ENCODE peak calls at places on chromosome 5, in five cellular contexts. H, E, R, I and U are unnamed samples.

GRCh38 chr5:135242496-135243193 is 156.4 kb downstream of the MACROH2A1 start:
- DNase-seq in R (no peak), E (no peak), I (no peak), H (no peak), U (no peak)

GRCh38 chr5:124642148-124642547 is 104.3 kb downstream of the ZNF608 start:
- DNase-seq in I (no peak), R (no peak), E (no peak), H (no peak), U (no peak)

GRCh38 chr5:143262393-143263174 is 140.9 kb downstream of the NR3C1 start:
- DNase-seq in H (peak), I (peak), E (no peak), R (peak), U (no peak)

GRCh38 chr5:55519001-55519400 is 15.8 kb downstream of the PLPP1 start:
- DNase-seq in R (no peak), H (no peak), E (no peak), I (no peak), U (no peak)

GRCh38 chr5:60843693-60844428 is at the start of gene ELOVL7:
- DNase-seq in H (peak), I (peak), E (peak), R (no peak), U (peak)

GRCh38 chr5:25544652-25545249 is 900.0 kb upstream of the CDH10 start:
- DNase-seq in H (peak), R (peak), I (peak), E (peak), U (peak)

GRCh38 chr5:55597014-55597981 is 62.5 kb upstream of the PLPP1 start:
- DNase-seq in H (no peak), I (no peak), R (no peak), E (no peak), U (no peak)

GRCh38 chr5:9924614-9925013 is 294.5 kb upstream of the TAS2R1 start:
- DNase-seq in H (no peak), I (no peak), R (peak), E (no peak), U (no peak)

GRCh38 chr5:126363658-126364057 is 59.6 kb upstream of the GRAMD2B start:
- DNase-seq in R (no peak), H (peak), I (no peak), E (no peak), U (no peak)

GRCh38 chr5:1380011-1380817 is 35.3 kb upstream of the CLPTM1L start:
- DNase-seq in H (peak), R (no peak), E (peak), I (peak), U (peak)

GRCh38 chr5:31993182-31993961 is 180.7 kb downstream of the GOLPH3 start:
- DNase-seq in H (no peak), R (no peak), I (no peak), E (no peak), U (no peak)

GRCh38 chr5:149322518-149322917 is 22.8 kb upstream of the GRPEL2 start:
- DNase-seq in R (no peak), H (peak), E (no peak), I (no peak), U (no peak)

GRCh38 chr5:178551059-178551458 is 39.1 kb downstream of the COL23A1 start:
- DNase-seq in R (no peak), I (peak), H (peak), E (peak), U (no peak)

GRCh38 chr5:34622046-34622435 is 34.1 kb upstream of the RAI14 start:
- DNase-seq in H (no peak), E (no peak), I (no peak), R (no peak), U (no peak)

GRCh38 chr5:178094345-178094744 is 19.0 kb upstream of the N4BP3 start:
- DNase-seq in E (no peak), R (no peak), I (no peak), H (no peak), U (no peak)

GRCh38 chr5:173290477-173291131 is 37.6 kb downstream of the STC2 start:
- DNase-seq in I (no peak), R (no peak), H (peak), E (peak), U (no peak)

GRCh38 chr5:132011561-132012384 is at the start of gene ACSL6:
- DNase-seq in I (peak), E (peak), H (no peak), R (no peak), U (peak)

GRCh38 chr5:94345257-94345656 is 273.1 kb downstream of the KIAA0825 start:
- DNase-seq in E (no peak), I (no peak), R (no peak), H (no peak), U (no peak)

GRCh38 chr5:143316844-143317631 is 86.4 kb downstream of the NR3C1 start:
- DNase-seq in H (no peak), I (peak), R (no peak), E (peak), U (no peak)

GRCh38 chr5:41510176-41510831 is at the start of gene PLCXD3:
- DNase-seq in H (no peak), E (peak), R (no peak), I (no peak), U (no peak)

GRCh38 chr5:176167800-176168199 is 70.4 kb upstream of the SIMC1 start:
- DNase-seq in I (no peak), R (no peak), E (no peak), H (no peak), U (no peak)

DNA sequence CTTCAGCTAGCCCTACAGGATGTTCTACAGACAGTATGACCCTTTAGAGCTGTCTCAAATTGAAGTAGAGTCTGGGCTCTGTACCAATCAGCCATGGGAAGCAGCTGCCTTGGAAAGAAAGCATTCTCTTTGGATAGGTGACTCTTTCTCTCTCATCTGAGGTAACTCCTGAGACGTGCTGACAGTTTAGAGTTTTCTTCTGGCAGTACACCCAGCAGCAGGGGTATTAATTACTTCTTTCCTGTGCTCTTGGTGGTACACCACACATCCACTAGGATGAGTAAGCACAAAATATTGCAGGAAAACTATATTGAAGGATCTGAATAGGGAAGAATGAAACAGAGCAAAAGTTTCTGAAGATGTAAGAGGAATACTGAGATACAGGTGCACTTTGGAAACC is 329.5 kb upstream of the RGMB start:
- DNase-seq in R (no peak), H (no peak), I (no peak), E (no peak), U (no peak)
- TF ChIP-seq FOXM1 in R (no peak), H (no peak), I (no peak), E (no peak), U (no peak)

DNA sequence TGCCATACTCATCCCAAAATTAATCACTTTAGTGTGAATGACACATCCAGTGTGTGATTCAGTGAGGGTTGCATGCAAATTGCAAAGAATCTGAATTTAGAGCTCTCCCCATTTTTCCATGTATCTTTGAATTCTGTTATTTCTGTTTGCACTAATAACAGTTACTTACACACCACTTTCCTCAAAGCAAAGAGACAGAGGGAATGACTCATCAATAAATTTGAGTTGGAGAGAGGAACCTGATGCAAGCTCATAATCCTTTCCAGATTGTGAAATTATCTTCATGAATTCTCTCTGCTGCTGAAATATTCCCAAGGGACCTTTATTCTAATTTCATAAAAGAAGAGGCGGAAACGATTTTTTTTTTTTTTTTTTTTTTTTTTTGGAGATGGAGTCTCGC is 204.8 kb downstream of the CDH9 start:
- DNase-seq in E (no peak), H (no peak), R (no peak), I (no peak), U (no peak)
- TF ChIP-seq FOXM1 in E (no peak), H (no peak), R (no peak), I (no peak), U (no peak)

DNA sequence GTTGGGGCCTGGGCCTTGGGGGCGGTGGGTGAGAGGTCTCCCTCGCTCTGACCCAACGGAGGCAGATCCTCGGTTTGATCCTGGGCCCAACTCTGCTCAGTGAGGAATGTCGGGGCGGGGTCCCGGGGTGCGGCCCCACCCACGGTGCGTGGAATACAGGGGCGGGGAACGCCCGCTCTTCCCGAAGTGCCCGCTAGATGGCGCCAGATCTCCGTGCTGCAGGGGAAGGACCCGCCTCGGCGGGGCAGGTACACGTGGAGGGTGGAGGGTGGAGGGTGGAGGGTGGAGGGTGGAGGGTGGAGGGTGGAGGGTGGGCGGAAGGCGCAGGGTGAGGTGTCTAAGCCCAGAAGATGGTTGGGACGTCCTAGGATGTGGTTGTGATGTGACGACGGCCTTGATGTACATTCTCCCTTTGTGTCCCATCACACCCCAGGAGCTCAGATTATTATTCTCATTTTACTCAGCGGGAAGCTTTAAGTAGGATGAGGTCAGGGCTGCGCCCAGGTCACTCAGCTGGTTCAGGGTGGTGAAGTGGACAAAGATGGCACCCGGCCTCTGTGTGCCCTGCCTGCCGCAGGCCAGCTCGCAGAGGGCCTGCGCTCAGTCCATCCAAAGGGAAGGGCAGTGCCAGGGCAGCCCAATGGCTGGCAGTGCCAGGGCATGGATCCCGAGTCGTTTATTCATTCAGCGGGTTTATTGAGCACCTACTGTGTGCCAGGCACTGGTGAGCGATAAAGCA is 9.4 kb upstream of the RPS14 start:
- DNase-seq in R (no peak), E (peak), H (peak), I (peak), U (peak)
- TF ChIP-seq FOXM1 in R (no peak), E (no peak), H (no peak), I (no peak), U (no peak)

GRCh38 chr5:52497133-52497693 is 290.5 kb upstream of the ITGA1 start:
- DNase-seq in H (no peak), E (no peak), R (no peak), I (no peak), U (no peak)

GRCh38 chr5:52491071-52491828 is 296.5 kb upstream of the ITGA1 start:
- DNase-seq in R (no peak), E (no peak), H (no peak), I (no peak), U (no peak)

GRCh38 chr5:52491829-52492217 is 295.9 kb upstream of the ITGA1 start:
- DNase-seq in R (no peak), I (no peak), H (no peak), E (no peak), U (no peak)
- TF ChIP-seq FOXM1 in R (no peak), I (no peak), H (no peak), E (no peak), U (no peak)

DNA sequence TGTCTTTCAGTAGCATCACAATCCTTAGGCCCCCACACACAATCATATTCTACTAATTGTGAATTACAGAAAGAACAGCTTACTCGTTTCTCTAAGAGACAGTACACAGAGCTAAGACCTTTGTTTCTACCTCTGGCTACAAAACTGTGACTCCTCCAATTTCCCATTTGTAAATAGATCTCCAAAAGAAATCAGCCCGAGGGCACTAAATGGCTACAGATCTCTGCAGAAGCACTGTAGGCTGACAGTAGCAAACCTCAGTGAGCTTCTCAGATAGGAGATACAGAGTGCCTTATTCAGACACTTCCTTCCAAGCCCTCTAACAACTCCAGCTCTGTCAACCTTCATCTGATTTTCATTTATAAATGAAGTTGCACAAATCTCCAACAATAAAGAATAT is 51.0 kb downstream of the EFNA5 start:
- DNase-seq in I (no peak), H (no peak), R (no peak), E (no peak), U (no peak)
- TF ChIP-seq FOXM1 in I (no peak), H (no peak), R (no peak), E (no peak), U (no peak)